ENCODE peak calls at places on chromosomes 16 and 17, in four cellular contexts. D is stimulated activated CD8-positive, alpha-beta memory T cell treated with anti-CD3 and anti-CD28 coated beads, Interleukin-7, amount 100 ng/mL, for 1 hour; H is DMS153; X is stimulated activated naive B cell treated with anti-CD40 and anti-IgM and Interleukin-4, amounts not matched to agents 10 μg/mL and 1 μg/mL and 100 μg/mL, for 72 hours. N is an unnamed sample.

GRCh38 chr16:86577314-86577971 is 906 bp upstream of the FOXL1 start:
- DNase-seq in D (no peak), H (no peak), X (no peak), N (no peak)

GRCh38 chr16:30018731-30019158 is 4.3 kb upstream of the C16orf92 start:
- DNase-seq in X (no peak), D (no peak), H (no peak), N (no peak)

GRCh38 chr17:50630524-50631194 is 4.0 kb upstream of the ABCC3 start:
- DNase-seq in H (peak), X (peak), D (peak), N (no peak)

GRCh38 chr16:78237346-78237745 is 137.9 kb downstream of the WWOX start:
- DNase-seq in H (no peak), D (no peak), X (no peak), N (no peak)

GRCh38 chr17:951388-952132 is 28.0 kb downstream of the NXN start:
- DNase-seq in D (no peak), H (no peak), X (no peak), N (no peak)

GRCh38 chr17:72465191-72466024 is 344.6 kb downstream of the SOX9 start:
- DNase-seq in H (peak), X (no peak), D (no peak), N (peak)

GRCh38 chr16:4682616-4683254 is 10.6 kb upstream of the NUDT16L1 start:
- DNase-seq in H (no peak), D (no peak), X (no peak), N (peak)

GRCh38 chr16:63749256-63749655 is 1372.6 kb downstream of the CDH11 start:
- DNase-seq in H (no peak), X (no peak), D (no peak), N (no peak)

GRCh38 chr17:15398736-15399331 is 57.4 kb upstream of the TEKT3 start:
- DNase-seq in D (no peak), X (no peak), H (peak), N (no peak)

GRCh38 chr16:50612849-50613198 is 64.6 kb downstream of the NKD1 start:
- DNase-seq in D (no peak), H (no peak), X (no peak), N (no peak)